ENCODE peak calls at places on chromosomes 11 and 22, in six cellular contexts. E is A673; U is colonic mucosa; D is hepatocyte; C is CD8-positive, alpha-beta T cell; M is A549. I is an unnamed sample.

GRCh38 chr11:69335461-69336386 is 41.8 kb downstream of the MYEOV start:
- DNase-seq in E (no peak), U (peak; percentile 13), D (no peak), C (no peak), M (no peak), I (no peak)

GRCh38 chr11:1070594-1071462 is 3.8 kb upstream of the MUC2 start:
- DNase-seq in E (no peak), U (no peak), D (no peak), C (no peak), M (no peak), I (no peak)

GRCh38 chr22:39493759-39494158 is 8.3 kb upstream of the MIEF1 start:
- DNase-seq in E (no peak), U (no peak), D (no peak), C (no peak), M (no peak), I (no peak)

GRCh38 chr22:49561338-49561737 is 266.3 kb downstream of the BRD1 start:
- DNase-seq in E (no peak), U (no peak), D (no peak), C (no peak), M (no peak), I (no peak)

GRCh38 chr11:96228911-96229310 is 114.1 kb downstream of the MAML2 start:
- DNase-seq in E (no peak), U (no peak), D (no peak), C (no peak), M (no peak), I (no peak)

GRCh38 chr11:5151713-5152153 is 2.8 kb downstream of the OR52A1 start:
- DNase-seq in E (no peak), U (no peak), D (no peak), C (no peak), M (no peak), I (no peak)

GRCh38 chr11:132114185-132114584 is 743.8 kb downstream of the NTM start:
- DNase-seq in E (peak; percentile 62), U (no peak), D (peak; percentile 57), C (no peak), M (peak; percentile 6), I (no peak)

GRCh38 chr11:121235057-121235456 is 57.5 kb upstream of the SC5D start:
- DNase-seq in E (no peak), U (no peak), D (no peak), C (no peak), M (no peak), I (no peak)

GRCh38 chr11:31805629-31806185 is 5.4 kb downstream of the PAX6 start:
- DNase-seq in E (no peak), U (no peak), D (no peak), C (no peak), M (no peak), I (no peak)

GRCh38 chr11:69027704-69028372 is 14.8 kb upstream of the MRGPRF start:
- DNase-seq in E (no peak), U (no peak), D (no peak), C (no peak), M (peak; percentile 41), I (no peak)

GRCh38 chr22:50714150-50714549 is 23.9 kb upstream of the ACR start:
- DNase-seq in E (no peak), U (no peak), D (no peak), C (no peak), M (no peak), I (no peak)

GRCh38 chr11:88596786-88597185 is 259.2 kb upstream of the CTSC start:
- DNase-seq in E (no peak), U (no peak), D (no peak), C (no peak), M (no peak), I (no peak)

GRCh38 chr11:75422248-75423231 is 10.5 kb downstream of the KLHL35 start:
- DNase-seq in E (no peak), U (peak; percentile 36), D (peak; percentile 77), C (no peak), M (peak; percentile 93), I (no peak)

GRCh38 chr22:44671742-44672141 is 30.3 kb upstream of the PRR5 start:
- DNase-seq in E (no peak), U (no peak), D (peak; percentile 83), C (no peak), M (peak; percentile 43), I (no peak)

GRCh38 chr11:12029738-12030363 is 21.4 kb upstream of the DKK3 start:
- DNase-seq in E (no peak), U (no peak), D (no peak), C (no peak), M (no peak), I (no peak)

GRCh38 chr11:110818032-110818687 is 105.9 kb upstream of the ARHGAP20 start:
- DNase-seq in E (no peak), U (no peak), D (peak; percentile 10), C (no peak), M (no peak), I (no peak)

GRCh38 chr11:4479676-4480075 is 2.8 kb upstream of the OR52K1 start:
- DNase-seq in E (no peak), U (no peak), D (no peak), C (no peak), M (no peak), I (no peak)

GRCh38 chr22:40898850-40899357 is 37.0 kb upstream of the DNAJB7 start:
- DNase-seq in E (peak; percentile 84), U (no peak), D (peak; percentile 58), C (no peak), M (peak; percentile 49), I (no peak)

GRCh38 chr11:119702261-119702591 is 26.8 kb downstream of the NECTIN1 start:
- DNase-seq in E (no peak), U (no peak), D (no peak), C (no peak), M (no peak), I (no peak)

GRCh38 chr11:80155412-80156017 is 714.7 kb upstream of the TENM4 start:
- DNase-seq in E (peak; percentile 76), U (no peak), D (peak; percentile 46), C (no peak), M (peak; percentile 22), I (no peak)

GRCh38 chr11:2522636-2523255 is 77.9 kb downstream of the KCNQ1 start:
- DNase-seq in E (no peak), U (peak; percentile 12), D (no peak), C (no peak), M (no peak), I (peak; percentile 43)

GRCh38 chr11:95768521-95768920 is 21.1 kb downstream of the FAM76B start:
- DNase-seq in E (no peak), U (no peak), D (no peak), C (no peak), M (no peak), I (no peak)

GRCh38 chr11:116906479-116906878 is 69.1 kb upstream of the APOA1 start:
- DNase-seq in E (no peak), U (no peak), D (no peak), C (no peak), M (no peak), I (no peak)
- H3K27ac ChIP-seq in E (no peak overlapping the region), U (no peak overlapping the region), D (no peak overlapping the region), C (no peak overlapping the region), M (no peak overlapping the region), I (no peak overlapping the region)

DNA sequence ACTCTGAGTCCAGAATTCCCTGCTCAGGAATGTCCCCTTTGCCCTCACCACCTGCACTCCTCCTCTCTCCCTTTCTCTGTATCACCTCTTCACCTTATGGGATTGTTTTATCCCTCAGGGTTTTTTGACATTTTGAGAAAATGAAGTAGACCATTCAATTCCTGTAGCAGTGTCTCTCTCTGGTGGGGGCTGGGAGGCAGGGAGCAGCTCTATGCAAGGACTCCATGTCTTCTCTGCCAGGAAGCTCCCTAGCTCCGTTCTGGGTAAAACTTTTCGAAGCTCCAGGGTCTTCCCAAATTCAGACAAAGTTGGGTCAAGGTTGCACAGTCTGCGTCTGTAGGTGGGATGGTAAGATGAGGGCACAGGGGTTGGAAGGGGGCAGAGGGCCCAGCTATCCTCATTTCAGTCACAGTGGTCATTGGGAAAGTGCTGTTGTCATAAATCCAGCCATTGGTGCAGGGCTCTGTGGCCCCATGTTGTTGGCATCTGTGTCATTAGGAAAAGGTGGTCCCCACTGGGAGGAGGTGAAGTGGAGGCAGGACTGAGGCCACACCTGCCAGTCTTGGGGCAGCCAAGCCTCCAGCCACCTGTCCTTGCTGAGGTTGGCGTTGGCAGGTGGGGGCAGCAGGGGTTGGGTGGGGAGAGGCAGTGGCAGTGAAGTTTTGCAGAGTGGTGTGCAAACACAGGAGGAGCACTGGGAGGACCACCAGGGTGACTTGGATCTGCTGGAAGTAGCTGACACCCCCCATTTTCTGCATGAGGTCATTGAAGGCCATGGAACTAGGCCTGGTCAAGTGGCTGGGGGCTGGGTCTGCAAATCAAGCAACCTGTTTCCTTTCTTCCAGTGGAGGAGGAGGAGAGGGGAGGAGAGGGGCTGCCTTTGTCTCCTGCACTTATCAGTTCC is 25.4 kb downstream of the SLC22A6 start:
- DNase-seq in E (no peak), U (no peak), D (no peak), C (no peak), M (no peak), I (no peak)
- H3K27ac ChIP-seq in E (no peak overlapping the region), U (no peak overlapping the region), D (peak overlapping the region; percentile 72), C (no peak overlapping the region), M (no peak overlapping the region), I (peak overlapping the region; percentile 68)

DNA sequence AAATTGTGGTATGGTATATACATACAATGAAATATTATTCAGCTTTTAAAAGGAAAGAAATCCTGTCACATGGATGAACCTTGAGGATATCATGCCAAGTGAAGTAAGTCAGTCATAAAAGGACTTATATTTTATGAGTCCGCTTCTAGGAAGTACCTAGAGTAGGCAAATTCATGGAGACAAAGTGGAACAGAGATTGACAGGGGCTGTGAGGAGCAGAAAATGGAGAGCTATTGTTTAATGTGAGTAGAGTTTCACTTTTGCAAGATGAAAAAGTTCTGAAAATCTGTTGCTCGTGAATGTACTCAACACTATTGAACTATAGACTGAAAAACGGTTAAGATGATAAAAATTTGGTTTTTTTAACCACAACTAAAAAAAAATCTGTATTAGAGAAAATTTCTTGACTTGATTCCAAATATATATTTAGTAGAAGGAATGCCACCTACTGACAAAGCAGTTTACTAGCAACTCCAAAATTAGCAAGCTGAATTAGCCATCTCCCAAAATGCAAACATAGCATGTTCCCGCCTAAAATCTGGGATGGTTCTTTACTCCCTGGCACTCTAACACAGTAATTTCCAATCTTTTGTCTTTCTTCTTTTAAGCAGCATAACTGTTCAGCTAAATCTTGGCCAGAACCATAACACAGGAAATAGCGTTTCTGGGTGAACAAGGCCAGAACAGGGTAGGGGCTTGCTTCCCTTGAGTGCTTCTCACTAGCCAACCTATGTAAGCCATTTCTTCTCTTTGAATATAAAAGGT is 1.5 kb downstream of the UFD1 start:
- DNase-seq in E (peak; percentile 28), U (no peak), D (no peak), C (no peak), M (no peak), I (no peak)
- H3K27ac ChIP-seq in E (peak overlapping the region; percentile 99), U (no peak overlapping the region), D (no peak overlapping the region), C (peak overlapping the region; percentile 97), M (peak overlapping the region; percentile 98), I (peak overlapping the region; percentile 91)

GRCh38 chr22:20551805-20552449 is 44.5 kb downstream of the MED15 start:
- DNase-seq in E (peak; percentile 44), U (no peak), D (no peak), C (no peak), M (no peak), I (peak; percentile 44)

GRCh38 chr22:20552913-20553401 is 45.5 kb downstream of the MED15 start:
- DNase-seq in E (no peak), U (peak; percentile 44), D (peak; percentile 55), C (no peak), M (no peak), I (no peak)

GRCh38 chr22:20553947-20554741 is 46.7 kb downstream of the MED15 start:
- DNase-seq in E (no peak), U (no peak), D (no peak), C (no peak), M (no peak), I (no peak)

GRCh38 chr22:20552450-20552894 is 45.1 kb downstream of the MED15 start:
- DNase-seq in E (no peak), U (peak; percentile 49), D (peak; percentile 51), C (no peak), M (no peak), I (peak; percentile 24)

GRCh38 chr22:20554824-20555223 is 47.4 kb downstream of the MED15 start:
- DNase-seq in E (no peak), U (no peak), D (no peak), C (no peak), M (no peak), I (no peak)
- H3K27ac ChIP-seq in E (no peak overlapping the region), U (no peak overlapping the region), D (no peak overlapping the region), C (no peak overlapping the region), M (no peak overlapping the region), I (no peak overlapping the region)

I was measured in Peyer's patch.